ENCODE peak calls at places on chromosomes 5 and 9, in ten cellular contexts. One of them, this sample, is unnamed.

GRCh38 chr5:178983728-178984127 is 11.4 kb downstream of the GRM6 start:
- DNase-seq in endothelial cell of umbilical vein: no peak
- DNase-seq in fibroblast of lung: no peak
- DNase-seq in HCT116: no peak
- DNase-seq in colonic mucosa: no peak
- DNase-seq in HepG2: no peak
- DNase-seq in IMR-90: no peak
- DNase-seq in PC-3: no peak
- DNase-seq in mammary epithelial cell: no peak
- DNase-seq in neural progenitor cell: no peak
- DNase-seq in this sample: peak

GRCh38 chr9:6055213-6055612 is 39.8 kb upstream of the RANBP6 start:
- DNase-seq in mammary epithelial cell: peak
- DNase-seq in colonic mucosa: peak
- DNase-seq in neural progenitor cell: peak
- DNase-seq in HepG2: peak
- DNase-seq in endothelial cell of umbilical vein: peak
- DNase-seq in HCT116: peak
- DNase-seq in fibroblast of lung: peak
- DNase-seq in PC-3: peak
- DNase-seq in IMR-90: peak
- DNase-seq in this sample: no peak

GRCh38 chr9:126615251-126615790 is 1.6 kb downstream of the LMX1B start:
- DNase-seq in fibroblast of lung: peak
- DNase-seq in mammary epithelial cell: peak
- DNase-seq in endothelial cell of umbilical vein: no peak
- DNase-seq in HCT116: no peak
- DNase-seq in colonic mucosa: no peak
- DNase-seq in PC-3: no peak
- DNase-seq in IMR-90: peak
- DNase-seq in HepG2: peak
- DNase-seq in neural progenitor cell: peak
- DNase-seq in this sample: peak

GRCh38 chr9:108569624-108570023 is 286.2 kb downstream of the ACTL7B start:
- DNase-seq in fibroblast of lung: peak
- DNase-seq in colonic mucosa: no peak
- DNase-seq in IMR-90: peak
- DNase-seq in neural progenitor cell: no peak
- DNase-seq in HepG2: no peak
- DNase-seq in mammary epithelial cell: peak
- DNase-seq in HCT116: no peak
- DNase-seq in PC-3: peak
- DNase-seq in endothelial cell of umbilical vein: no peak
- DNase-seq in this sample: no peak

GRCh38 chr5:133393776-133394476 is 218.4 kb downstream of the FSTL4 start:
- DNase-seq in IMR-90: no peak
- DNase-seq in colonic mucosa: peak
- DNase-seq in PC-3: no peak
- DNase-seq in mammary epithelial cell: no peak
- DNase-seq in fibroblast of lung: no peak
- DNase-seq in endothelial cell of umbilical vein: no peak
- DNase-seq in HepG2: no peak
- DNase-seq in HCT116: no peak
- DNase-seq in neural progenitor cell: no peak
- DNase-seq in this sample: no peak

GRCh38 chr5:136194611-136195010 is 1.6 kb upstream of the SMIM32 start:
- DNase-seq in PC-3: no peak
- DNase-seq in IMR-90: no peak
- DNase-seq in HepG2: no peak
- DNase-seq in fibroblast of lung: no peak
- DNase-seq in mammary epithelial cell: no peak
- DNase-seq in endothelial cell of umbilical vein: no peak
- DNase-seq in colonic mucosa: no peak
- DNase-seq in HCT116: no peak
- DNase-seq in neural progenitor cell: no peak
- DNase-seq in this sample: peak

GRCh38 chr9:123928471-123929176 is 1.3 kb downstream of the DENND1A start:
- DNase-seq in fibroblast of lung: peak
- DNase-seq in neural progenitor cell: no peak
- DNase-seq in PC-3: peak
- DNase-seq in HCT116: no peak
- DNase-seq in colonic mucosa: peak
- DNase-seq in mammary epithelial cell: no peak
- DNase-seq in HepG2: no peak
- DNase-seq in endothelial cell of umbilical vein: peak
- DNase-seq in IMR-90: peak
- DNase-seq in this sample: no peak

GRCh38 chr9:112750111-112750766 is at the start of gene SNX30:
- DNase-seq in neural progenitor cell: peak
- DNase-seq in colonic mucosa: peak
- DNase-seq in HepG2: peak
- DNase-seq in HCT116: peak
- DNase-seq in mammary epithelial cell: peak
- DNase-seq in IMR-90: peak
- DNase-seq in PC-3: peak
- DNase-seq in endothelial cell of umbilical vein: peak
- DNase-seq in fibroblast of lung: peak
- DNase-seq in this sample: peak

GRCh38 chr5:155471027-155471426 is 457.5 kb downstream of the KIF4B start:
- DNase-seq in fibroblast of lung: no peak
- DNase-seq in HCT116: no peak
- DNase-seq in endothelial cell of umbilical vein: no peak
- DNase-seq in colonic mucosa: no peak
- DNase-seq in HepG2: no peak
- DNase-seq in mammary epithelial cell: no peak
- DNase-seq in neural progenitor cell: no peak
- DNase-seq in PC-3: no peak
- DNase-seq in IMR-90: no peak
- DNase-seq in this sample: no peak

GRCh38 chr5:78549043-78549442 is 99.5 kb downstream of the LHFPL2 start:
- DNase-seq in IMR-90: no peak
- DNase-seq in colonic mucosa: no peak
- DNase-seq in HepG2: no peak
- DNase-seq in endothelial cell of umbilical vein: no peak
- DNase-seq in mammary epithelial cell: no peak
- DNase-seq in fibroblast of lung: no peak
- DNase-seq in HCT116: no peak
- DNase-seq in neural progenitor cell: no peak
- DNase-seq in PC-3: no peak
- DNase-seq in this sample: no peak

GRCh38 chr9:86353591-86354047 is 591 bp downstream of the TUT7 start:
- DNase-seq in neural progenitor cell: no peak
- DNase-seq in PC-3: peak
- DNase-seq in IMR-90: no peak
- DNase-seq in endothelial cell of umbilical vein: peak
- DNase-seq in fibroblast of lung: no peak
- DNase-seq in colonic mucosa: peak
- DNase-seq in HepG2: peak
- DNase-seq in mammary epithelial cell: peak
- DNase-seq in HCT116: no peak
- DNase-seq in this sample: no peak

GRCh38 chr9:128684325-128685021 is 4.5 kb upstream of the SET start:
- DNase-seq in fibroblast of lung: peak
- DNase-seq in HepG2: peak
- DNase-seq in IMR-90: peak
- DNase-seq in mammary epithelial cell: peak
- DNase-seq in endothelial cell of umbilical vein: peak
- DNase-seq in colonic mucosa: peak
- DNase-seq in PC-3: peak
- DNase-seq in HCT116: peak
- DNase-seq in neural progenitor cell: peak
- DNase-seq in this sample: peak
- H3K9ac ChIP-seq in fibroblast of lung: peak
- H3K9ac ChIP-seq in HepG2: peak
- H3K9ac ChIP-seq in IMR-90: peak
- H3K9ac ChIP-seq in mammary epithelial cell: peak
- H3K9ac ChIP-seq in endothelial cell of umbilical vein: peak
- H3K9ac ChIP-seq in colonic mucosa: peak
- H3K9ac ChIP-seq in PC-3: peak
- H3K9ac ChIP-seq in HCT116: peak
- H3K9ac ChIP-seq in neural progenitor cell: peak
- H3K9ac ChIP-seq in this sample: peak

GRCh38 chr9:93859431-93860215 is 95.5 kb downstream of the BARX1 start:
- DNase-seq in neural progenitor cell: peak
- DNase-seq in mammary epithelial cell: no peak
- DNase-seq in endothelial cell of umbilical vein: no peak
- DNase-seq in HCT116: no peak
- DNase-seq in colonic mucosa: no peak
- DNase-seq in PC-3: no peak
- DNase-seq in HepG2: no peak
- DNase-seq in IMR-90: no peak
- DNase-seq in fibroblast of lung: no peak
- DNase-seq in this sample: no peak

GRCh38 chr9:93862877-93863545 is 92.1 kb downstream of the BARX1 start:
- DNase-seq in colonic mucosa: no peak
- DNase-seq in HCT116: no peak
- DNase-seq in IMR-90: no peak
- DNase-seq in mammary epithelial cell: no peak
- DNase-seq in neural progenitor cell: no peak
- DNase-seq in fibroblast of lung: no peak
- DNase-seq in PC-3: no peak
- DNase-seq in HepG2: no peak
- DNase-seq in endothelial cell of umbilical vein: no peak
- DNase-seq in this sample: no peak

GRCh38 chr9:93864029-93864428 is 91.1 kb downstream of the BARX1 start:
- DNase-seq in neural progenitor cell: no peak
- DNase-seq in IMR-90: no peak
- DNase-seq in fibroblast of lung: no peak
- DNase-seq in PC-3: no peak
- DNase-seq in colonic mucosa: no peak
- DNase-seq in mammary epithelial cell: no peak
- DNase-seq in HCT116: no peak
- DNase-seq in HepG2: no peak
- DNase-seq in endothelial cell of umbilical vein: no peak
- DNase-seq in this sample: no peak

GRCh38 chr9:93860694-93861658 is 94.2 kb downstream of the BARX1 start:
- DNase-seq in colonic mucosa: no peak
- DNase-seq in neural progenitor cell: no peak
- DNase-seq in mammary epithelial cell: no peak
- DNase-seq in endothelial cell of umbilical vein: no peak
- DNase-seq in PC-3: no peak
- DNase-seq in HepG2: no peak
- DNase-seq in fibroblast of lung: no peak
- DNase-seq in IMR-90: no peak
- DNase-seq in HCT116: no peak
- DNase-seq in this sample: peak

DNA sequence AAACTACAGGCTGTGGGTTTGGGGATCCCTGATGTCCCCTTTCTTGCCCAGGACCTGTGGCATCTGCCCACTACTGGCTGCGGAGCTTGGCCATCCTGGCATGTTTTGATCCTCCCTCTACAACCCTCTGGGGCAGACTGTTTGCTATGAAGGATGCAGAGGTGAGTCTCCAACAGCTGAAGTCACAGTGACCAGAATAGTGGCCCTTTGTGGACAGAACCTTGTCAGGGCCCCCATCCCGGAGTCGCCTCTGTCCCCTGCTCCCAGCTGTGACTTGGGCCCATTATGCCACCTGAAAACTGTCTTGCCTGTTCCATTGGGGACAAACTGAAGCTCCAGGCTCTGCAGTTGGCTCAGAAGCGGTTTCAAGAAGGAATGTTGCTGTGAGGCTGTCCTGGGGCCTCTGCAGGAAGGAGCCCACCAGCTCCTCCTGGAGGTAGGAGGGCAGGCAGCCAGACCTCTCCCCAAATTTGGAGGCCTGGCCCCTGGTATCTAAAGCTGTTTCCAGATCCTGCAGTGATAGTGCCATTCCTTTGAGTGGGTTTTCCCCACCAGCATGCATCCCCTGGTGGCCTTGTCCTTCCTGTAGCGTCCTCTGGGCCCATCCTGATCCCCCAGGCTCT is 93.3 kb downstream of the BARX1 start:
- DNase-seq in mammary epithelial cell: no peak
- DNase-seq in colonic mucosa: no peak
- DNase-seq in PC-3: no peak
- DNase-seq in fibroblast of lung: no peak
- DNase-seq in HCT116: no peak
- DNase-seq in IMR-90: no peak
- DNase-seq in HepG2: no peak
- DNase-seq in neural progenitor cell: peak
- DNase-seq in endothelial cell of umbilical vein: no peak
- DNase-seq in this sample: no peak
- H3K4me3 ChIP-seq in mammary epithelial cell: no peak
- H3K4me3 ChIP-seq in colonic mucosa: no peak
- H3K4me3 ChIP-seq in PC-3: no peak
- H3K4me3 ChIP-seq in fibroblast of lung: no peak
- H3K4me3 ChIP-seq in HCT116: no peak
- H3K4me3 ChIP-seq in IMR-90: no peak
- H3K4me3 ChIP-seq in HepG2: no peak
- H3K4me3 ChIP-seq in neural progenitor cell: no peak
- H3K4me3 ChIP-seq in endothelial cell of umbilical vein: no peak
- H3K4me3 ChIP-seq in this sample: no peak

GRCh38 chr9:114285166-114285867 is 37.6 kb upstream of the ORM1 start:
- DNase-seq in colonic mucosa: no peak
- DNase-seq in PC-3: peak
- DNase-seq in mammary epithelial cell: no peak
- DNase-seq in endothelial cell of umbilical vein: peak
- DNase-seq in neural progenitor cell: peak
- DNase-seq in IMR-90: peak
- DNase-seq in HepG2: no peak
- DNase-seq in HCT116: no peak
- DNase-seq in fibroblast of lung: peak
- DNase-seq in this sample: peak
- TF ChIP-seq CTCF in colonic mucosa: no peak
- TF ChIP-seq CTCF in PC-3: no peak
- TF ChIP-seq CTCF in mammary epithelial cell: no peak
- TF ChIP-seq CTCF in endothelial cell of umbilical vein: no peak
- TF ChIP-seq CTCF in neural progenitor cell: no peak
- TF ChIP-seq CTCF in IMR-90: peak
- TF ChIP-seq CTCF in HepG2: no peak
- TF ChIP-seq CTCF in HCT116: no peak
- TF ChIP-seq CTCF in fibroblast of lung: peak
- TF ChIP-seq CTCF in this sample: peak

GRCh38 chr5:139743001-139743771 is 52.4 kb upstream of the PSD2 start:
- DNase-seq in HCT116: no peak
- DNase-seq in colonic mucosa: no peak
- DNase-seq in mammary epithelial cell: no peak
- DNase-seq in endothelial cell of umbilical vein: no peak
- DNase-seq in HepG2: no peak
- DNase-seq in IMR-90: no peak
- DNase-seq in neural progenitor cell: no peak
- DNase-seq in PC-3: no peak
- DNase-seq in fibroblast of lung: no peak
- DNase-seq in this sample: no peak
- H3K9ac ChIP-seq in HCT116: no peak
- H3K9ac ChIP-seq in colonic mucosa: no peak
- H3K9ac ChIP-seq in mammary epithelial cell: no peak
- H3K9ac ChIP-seq in endothelial cell of umbilical vein: no peak
- H3K9ac ChIP-seq in HepG2: peak
- H3K9ac ChIP-seq in IMR-90: no peak
- H3K9ac ChIP-seq in neural progenitor cell: no peak
- H3K9ac ChIP-seq in PC-3: no peak
- H3K9ac ChIP-seq in fibroblast of lung: no peak
- H3K9ac ChIP-seq in this sample: no peak

This sample was measured in kidney.